ENCODE peak calls at places on chromosomes 12 and 14, in five cellular contexts. H, P, W, A and Q are unnamed samples.
A peak's percentile ranks its signal among the peaks of the same experiment; 100 is the strongest.

GRCh38 chr12:51887476-51888315 is at the start of gene ANKRD33:
- DNase-seq in H (peak; percentile 55), P (no peak), W (peak; percentile 54), A (no peak), Q (no peak)

GRCh38 chr12:33322519-33322918 is 117.1 kb downstream of the SYT10 start:
- DNase-seq in H (no peak), P (no peak), W (no peak), A (no peak), Q (no peak)

GRCh38 chr12:83128529-83128928 is 441.8 kb downstream of the TMTC2 start:
- DNase-seq in H (no peak), P (no peak), W (no peak), A (no peak), Q (no peak)

GRCh38 chr12:33795536-33795935 is 226.8 kb upstream of the ALG10 start:
- DNase-seq in H (no peak), P (no peak), W (no peak), A (no peak), Q (no peak)

GRCh38 chr14:50059773-50060629 is 56.4 kb downstream of the VCPKMT start:
- DNase-seq in H (no peak), P (no peak), W (no peak), A (no peak), Q (no peak)

GRCh38 chr12:23473071-23473470 is 476.4 kb downstream of the SOX5 start:
- DNase-seq in H (no peak), P (no peak), W (no peak), A (no peak), Q (no peak)

GRCh38 chr14:91366749-91367148 is 50.9 kb downstream of the CCDC88C start:
- DNase-seq in H (no peak), P (no peak), W (no peak), A (no peak), Q (no peak)

GRCh38 chr14:24880689-24881088 is 169.3 kb downstream of the STXBP6 start:
- DNase-seq in H (no peak), P (no peak), W (no peak), A (no peak), Q (no peak)

GRCh38 chr12:25394025-25394424 is 143.3 kb upstream of the KRAS start:
- DNase-seq in H (no peak), P (no peak), W (no peak), A (no peak), Q (no peak)

GRCh38 chr14:55404170-55404569 is 7.5 kb downstream of the ATG14 start:
- DNase-seq in H (no peak), P (no peak), W (no peak), A (no peak), Q (no peak)

GRCh38 chr12:124298685-124299410 is 4.0 kb downstream of the RFLNA start:
- DNase-seq in H (no peak), P (no peak), W (no peak), A (no peak), Q (no peak)

GRCh38 chr14:34465069-34465859 is 3.2 kb upstream of the SPTSSA start:
- DNase-seq in H (no peak), P (no peak), W (no peak), A (no peak), Q (no peak)

GRCh38 chr12:24822121-24822899 is 126.6 kb downstream of the BCAT1 start:
- DNase-seq in H (no peak), P (no peak), W (no peak), A (no peak), Q (no peak)

GRCh38 chr14:60722163-60722835 is 1.9 kb downstream of the SIX4 start:
- DNase-seq in H (peak; percentile 7), P (no peak), W (peak; percentile 40), A (no peak), Q (no peak)

GRCh38 chr12:27779416-27779815 is 617 bp upstream of the KLHL42 start:
- DNase-seq in H (peak; percentile 14), P (no peak), W (no peak), A (no peak), Q (no peak)

GRCh38 chr12:49330631-49331359 is 6.2 kb downstream of the C1QL4 start:
- DNase-seq in H (no peak), P (no peak), W (peak; percentile 20), A (no peak), Q (no peak)

GRCh38 chr14:96776791-96777190 is 20.4 kb upstream of the VRK1 start:
- DNase-seq in H (no peak), P (no peak), W (no peak), A (no peak), Q (no peak)

GRCh38 chr12:81022531-81022930 is 55.3 kb upstream of the ACSS3 start:
- DNase-seq in H (no peak), P (no peak), W (no peak), A (no peak), Q (no peak)

GRCh38 chr14:103828315-103828967 is 18.9 kb downstream of the PPP1R13B start:
- DNase-seq in H (peak; percentile 23), P (peak; percentile 42), W (peak; percentile 55), A (no peak), Q (no peak)

GRCh38 chr12:120534703-120535655 is 823 bp downstream of the RNF10 start:
- DNase-seq in H (peak; percentile 54), P (peak; percentile 26), W (peak; percentile 45), A (no peak), Q (peak; percentile 32)

GRCh38 chr14:43052897-43053296 is 1446.2 kb downstream of the LRFN5 start:
- DNase-seq in H (no peak), P (no peak), W (no peak), A (no peak), Q (no peak)

GRCh38 chr12:93378373-93379310 is 917 bp downstream of the NUDT4 start:
- DNase-seq in H (peak; percentile 46), P (no peak), W (peak; percentile 37), A (no peak), Q (peak; percentile 43)

GRCh38 chr12:117152793-117153775 is 37.2 kb downstream of the FBXO21 start:
- DNase-seq in H (no peak), P (peak; percentile 43), W (no peak), A (no peak), Q (no peak)

GRCh38 chr14:98131406-98131805 is 1140.6 kb downstream of the BCL11B start:
- DNase-seq in H (no peak), P (no peak), W (no peak), A (no peak), Q (no peak)

GRCh38 chr12:50799908-50800307 is 36.0 kb downstream of the ATF1 start:
- DNase-seq in H (no peak), P (no peak), W (no peak), A (no peak), Q (no peak)

GRCh38 chr12:3991798-3992580 is 118.8 kb upstream of the PARP11 start:
- DNase-seq in H (no peak), P (no peak), W (no peak), A (no peak), Q (no peak)

GRCh38 chr12:77102691-77103090 is 37.3 kb upstream of the E2F7 start:
- DNase-seq in H (no peak), P (no peak), W (no peak), A (no peak), Q (no peak)

GRCh38 chr12:58894040-58894439 is 26.3 kb downstream of the LRIG3 start:
- DNase-seq in H (no peak), P (no peak), W (no peak), A (no peak), Q (no peak)

GRCh38 chr12:47272412-47273190 is 192.8 kb upstream of the AMIGO2 start:
- DNase-seq in H (no peak), P (no peak), W (no peak), A (no peak), Q (no peak)

GRCh38 chr14:85466678-85467077 is 63.3 kb upstream of the FLRT2 start:
- DNase-seq in H (no peak), P (no peak), W (no peak), A (no peak), Q (no peak)

GRCh38 chr12:64180951-64181350 is 41.1 kb downstream of the KICS2 start:
- DNase-seq in H (no peak), P (peak; percentile 18), W (no peak), A (no peak), Q (no peak)

GRCh38 chr12:53495903-53496751 is 3.1 kb downstream of the MAP3K12 start:
- DNase-seq in H (peak; percentile 61), P (peak; percentile 61), W (no peak), A (peak; percentile 52), Q (no peak)

GRCh38 chr14:31933716-31934115 is 143.4 kb upstream of the ARHGAP5 start:
- DNase-seq in H (no peak), P (no peak), W (no peak), A (no peak), Q (no peak)
- H3K4me3 ChIP-seq in H (no peak overlapping the region), P (no peak overlapping the region), W (no peak overlapping the region), A (no peak overlapping the region), Q (no peak overlapping the region)

DNA sequence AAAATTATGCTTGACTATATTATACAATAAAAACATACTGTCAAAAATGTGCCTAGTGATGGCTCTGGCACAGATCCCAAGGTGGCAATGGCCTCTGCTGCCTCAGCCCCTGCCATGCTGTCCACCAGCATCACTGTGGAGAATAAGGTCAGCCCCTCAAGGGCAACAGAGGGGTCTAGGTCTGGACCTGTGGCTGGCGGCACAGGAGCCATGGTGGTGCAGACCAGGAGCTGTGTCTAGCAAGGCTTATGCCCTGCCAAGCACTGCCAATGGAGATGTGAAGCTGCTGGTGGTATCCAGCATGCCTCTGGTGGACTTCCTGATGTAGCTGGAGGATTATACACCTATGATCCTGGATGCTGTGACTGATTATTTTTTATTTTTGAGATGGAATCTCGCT is 125.9 kb downstream of the DENND5B start:
- DNase-seq in H (no peak), P (no peak), W (no peak), A (no peak), Q (no peak)
- H3K4me1 ChIP-seq in H (no peaks in the 10 kb centered on the region), P (no peaks in the 10 kb centered on the region), W (no peaks in the 10 kb centered on the region), A (no peaks in the 10 kb centered on the region), Q (no peaks in the 10 kb centered on the region)

GRCh38 chr14:35879141-35879648 is 53.1 kb downstream of the BRMS1L start:
- DNase-seq in H (no peak), P (no peak), W (no peak), A (no peak), Q (no peak)
- H3K27ac ChIP-seq in H (no peak overlapping the region), P (no peak overlapping the region), W (peak overlapping the region; percentile 14), A (no peak overlapping the region), Q (no peak overlapping the region)

DNA sequence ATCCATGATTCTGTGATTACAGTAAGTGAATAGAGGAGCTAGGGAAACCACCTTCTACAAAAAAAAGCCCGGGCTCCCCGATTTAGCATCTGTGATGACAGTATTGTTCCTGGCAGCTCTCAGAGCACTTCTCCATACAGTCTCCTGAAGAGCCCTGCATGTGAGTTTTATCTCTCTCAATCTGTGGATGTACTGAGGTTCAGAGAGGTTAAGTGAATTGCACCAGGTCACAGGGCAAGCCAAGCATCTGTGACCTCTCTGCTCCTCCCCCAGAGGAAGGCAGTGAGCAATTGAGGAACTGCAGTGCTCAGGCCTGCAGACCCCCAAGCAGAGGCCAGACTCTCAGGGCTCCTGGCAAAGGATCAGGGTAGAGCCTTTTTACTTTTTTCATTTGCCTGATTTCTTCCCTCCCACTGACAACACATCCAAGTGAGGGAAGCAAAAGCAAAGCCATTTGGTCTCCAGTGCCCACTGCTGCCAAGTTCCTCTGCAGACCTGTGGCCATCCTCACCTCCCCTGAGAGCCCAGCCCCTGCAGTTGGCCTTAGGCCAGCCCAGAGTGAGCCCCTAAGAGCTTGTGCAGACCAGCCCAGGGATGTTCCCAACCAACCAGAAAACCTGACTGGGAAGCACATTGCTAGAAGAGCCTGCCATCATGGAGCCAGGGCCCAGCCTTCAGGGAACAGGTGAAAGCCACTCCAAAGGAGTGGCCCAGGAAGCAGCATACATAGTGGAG is 47.6 kb upstream of the PNMA1 start:
- DNase-seq in H (no peak), P (no peak), W (no peak), A (no peak), Q (no peak)
- H3K4me3 ChIP-seq in H (no peak overlapping the region), P (no peak overlapping the region), W (no peak overlapping the region), A (no peak overlapping the region), Q (peak overlapping the region; percentile 32)

GRCh38 chr14:88242426-88242825 is 80.6 kb downstream of the KCNK10 start:
- DNase-seq in H (no peak), P (no peak), W (no peak), A (no peak), Q (no peak)
- H3K4me1 ChIP-seq in H (peaks cover 6% of the 10 kb centered on the region), P (no peaks in the 10 kb centered on the region), W (no peaks in the 10 kb centered on the region), A (no peaks in the 10 kb centered on the region), Q (no peaks in the 10 kb centered on the region)